ENCODE peak calls at places on chromosomes 6 and 20, in five cellular contexts. One of them, this sample, is unnamed.

GRCh38 chr6:52725133-52725529 is 38.1 kb downstream of the GSTA2 start:
- DNase-seq in fibroblast of lung: no peak
- DNase-seq in HEK293T: no peak
- DNase-seq in hepatic stellate cell: no peak
- DNase-seq in lung: no peak
- DNase-seq in this sample: peak; percentile 93

GRCh38 chr6:9766240-9766915 is 648.5 kb downstream of the TFAP2A start:
- DNase-seq in fibroblast of lung: peak; percentile 52
- DNase-seq in HEK293T: no peak
- DNase-seq in lung: no peak
- DNase-seq in hepatic stellate cell: no peak
- DNase-seq in this sample: no peak

GRCh38 chr20:38825901-38826625 is 20.6 kb downstream of the PPP1R16B start:
- DNase-seq in HEK293T: peak; percentile 64
- DNase-seq in fibroblast of lung: peak; percentile 78
- DNase-seq in lung: no peak
- DNase-seq in hepatic stellate cell: no peak
- DNase-seq in this sample: no peak

GRCh38 chr6:10381133-10381829 is 33.6 kb downstream of the TFAP2A start:
- DNase-seq in fibroblast of lung: no peak
- DNase-seq in lung: no peak
- DNase-seq in HEK293T: no peak
- DNase-seq in hepatic stellate cell: no peak
- DNase-seq in this sample: no peak

GRCh38 chr6:168219167-168219566 is 100.4 kb downstream of the DACT2 start:
- DNase-seq in lung: no peak
- DNase-seq in hepatic stellate cell: peak; percentile 34
- DNase-seq in fibroblast of lung: peak; percentile 5
- DNase-seq in HEK293T: no peak
- DNase-seq in this sample: no peak

GRCh38 chr6:53069431-53069830 is 4.2 kb downstream of the FBXO9 start:
- DNase-seq in hepatic stellate cell: no peak
- DNase-seq in fibroblast of lung: no peak
- DNase-seq in lung: no peak
- DNase-seq in HEK293T: no peak
- DNase-seq in this sample: no peak

GRCh38 chr6:38587766-38588362 is 51.9 kb downstream of the BTBD9 start:
- DNase-seq in hepatic stellate cell: no peak
- DNase-seq in lung: no peak
- DNase-seq in HEK293T: no peak
- DNase-seq in fibroblast of lung: no peak
- DNase-seq in this sample: no peak

GRCh38 chr6:131694832-131695426 is 6.3 kb downstream of the OR2A4 start:
- DNase-seq in hepatic stellate cell: peak; percentile 74
- DNase-seq in fibroblast of lung: peak; percentile 58
- DNase-seq in lung: peak; percentile 45
- DNase-seq in HEK293T: peak; percentile 82
- DNase-seq in this sample: peak; percentile 62

GRCh38 chr6:75882734-75883133 is 133.7 kb downstream of the MYO6 start:
- DNase-seq in lung: no peak
- DNase-seq in fibroblast of lung: peak; percentile 59
- DNase-seq in HEK293T: no peak
- DNase-seq in hepatic stellate cell: peak; percentile 40
- DNase-seq in this sample: no peak

GRCh38 chr20:38187512-38187911 is 22.4 kb upstream of the TGM2 start:
- DNase-seq in fibroblast of lung: no peak
- DNase-seq in hepatic stellate cell: no peak
- DNase-seq in HEK293T: peak; percentile 56
- DNase-seq in lung: no peak
- DNase-seq in this sample: no peak

This sample was measured in small intestine.